ENCODE peak calls at places on chromosome 16, in nine cellular contexts. One of them, this sample, is unnamed.

GRCh38 chr16:85394511-85395206 is 218.5 kb upstream of the GSE1 start:
- DNase-seq in mucosa of gallbladder: no peak
- DNase-seq in RPMI7951: no peak
- DNase-seq in A673: no peak
- DNase-seq in OCI-LY7: peak; percentile 24
- DNase-seq in cardiac fibroblast: no peak
- DNase-seq in A549: no peak
- DNase-seq in AG08395: no peak
- DNase-seq in effector memory CD8-positive, alpha-beta T cell: no peak
- DNase-seq in this sample: no peak

GRCh38 chr16:28528463-28528867 is 10.3 kb downstream of the NUPR1 start:
- DNase-seq in mucosa of gallbladder: no peak
- DNase-seq in RPMI7951: no peak
- DNase-seq in A673: no peak
- DNase-seq in OCI-LY7: no peak
- DNase-seq in cardiac fibroblast: no peak
- DNase-seq in A549: no peak
- DNase-seq in AG08395: no peak
- DNase-seq in effector memory CD8-positive, alpha-beta T cell: no peak
- DNase-seq in this sample: no peak

GRCh38 chr16:31436221-31437045 is 6.2 kb downstream of the ZNF843 start:
- DNase-seq in mucosa of gallbladder: no peak
- DNase-seq in RPMI7951: no peak
- DNase-seq in A673: no peak
- DNase-seq in OCI-LY7: no peak
- DNase-seq in cardiac fibroblast: no peak
- DNase-seq in A549: no peak
- DNase-seq in AG08395: no peak
- DNase-seq in effector memory CD8-positive, alpha-beta T cell: no peak
- DNase-seq in this sample: no peak

GRCh38 chr16:12499032-12499735 is 304.5 kb downstream of the CPPED1 start:
- DNase-seq in mucosa of gallbladder: no peak
- DNase-seq in RPMI7951: no peak
- DNase-seq in A673: no peak
- DNase-seq in OCI-LY7: peak; percentile 13
- DNase-seq in cardiac fibroblast: no peak
- DNase-seq in A549: no peak
- DNase-seq in AG08395: no peak
- DNase-seq in effector memory CD8-positive, alpha-beta T cell: no peak
- DNase-seq in this sample: no peak

GRCh38 chr16:75402821-75403475 is 30.4 kb downstream of the CFDP1 start:
- DNase-seq in mucosa of gallbladder: no peak
- DNase-seq in RPMI7951: peak; percentile 19
- DNase-seq in A673: peak; percentile 65
- DNase-seq in OCI-LY7: peak; percentile 42
- DNase-seq in cardiac fibroblast: peak; percentile 71
- DNase-seq in A549: peak; percentile 44
- DNase-seq in AG08395: peak; percentile 43
- DNase-seq in effector memory CD8-positive, alpha-beta T cell: no peak
- DNase-seq in this sample: no peak

GRCh38 chr16:89491974-89492687 is 1.8 kb upstream of the ANKRD11 start:
- DNase-seq in mucosa of gallbladder: no peak
- DNase-seq in RPMI7951: no peak
- DNase-seq in A673: no peak
- DNase-seq in OCI-LY7: no peak
- DNase-seq in cardiac fibroblast: no peak
- DNase-seq in A549: no peak
- DNase-seq in AG08395: no peak
- DNase-seq in effector memory CD8-positive, alpha-beta T cell: no peak
- DNase-seq in this sample: no peak

GRCh38 chr16:964696-965395 is 5.9 kb downstream of the LMF1 start:
- DNase-seq in mucosa of gallbladder: no peak
- DNase-seq in RPMI7951: no peak
- DNase-seq in A673: no peak
- DNase-seq in OCI-LY7: no peak
- DNase-seq in cardiac fibroblast: no peak
- DNase-seq in A549: no peak
- DNase-seq in AG08395: no peak
- DNase-seq in effector memory CD8-positive, alpha-beta T cell: peak; percentile 50
- DNase-seq in this sample: peak; percentile 75

GRCh38 chr16:8374586-8374985 is 215.7 kb downstream of the TMEM114 start:
- DNase-seq in mucosa of gallbladder: no peak
- DNase-seq in RPMI7951: peak; percentile 52
- DNase-seq in A673: no peak
- DNase-seq in OCI-LY7: no peak
- DNase-seq in cardiac fibroblast: no peak
- DNase-seq in A549: no peak
- DNase-seq in AG08395: no peak
- DNase-seq in effector memory CD8-positive, alpha-beta T cell: no peak
- DNase-seq in this sample: no peak

GRCh38 chr16:87445486-87445885 is 47.3 kb downstream of the ZCCHC14 start:
- DNase-seq in mucosa of gallbladder: no peak
- DNase-seq in RPMI7951: peak; percentile 92
- DNase-seq in A673: no peak
- DNase-seq in OCI-LY7: no peak
- DNase-seq in cardiac fibroblast: no peak
- DNase-seq in A549: no peak
- DNase-seq in AG08395: peak; percentile 75
- DNase-seq in effector memory CD8-positive, alpha-beta T cell: no peak
- DNase-seq in this sample: no peak

GRCh38 chr16:75264531-75264998 is 13.1 kb upstream of the BCAR1 start:
- DNase-seq in mucosa of gallbladder: no peak
- DNase-seq in RPMI7951: peak; percentile 41
- DNase-seq in A673: no peak
- DNase-seq in OCI-LY7: no peak
- DNase-seq in cardiac fibroblast: peak; percentile 61
- DNase-seq in A549: no peak
- DNase-seq in AG08395: no peak
- DNase-seq in effector memory CD8-positive, alpha-beta T cell: no peak
- DNase-seq in this sample: no peak

GRCh38 chr16:70789231-70789926 is 11.6 kb downstream of the VAC14 start:
- DNase-seq in mucosa of gallbladder: peak; percentile 50
- DNase-seq in RPMI7951: no peak
- DNase-seq in A673: peak; percentile 62
- DNase-seq in OCI-LY7: no peak
- DNase-seq in cardiac fibroblast: peak; percentile 76
- DNase-seq in A549: peak; percentile 79
- DNase-seq in AG08395: peak; percentile 62
- DNase-seq in effector memory CD8-positive, alpha-beta T cell: no peak
- DNase-seq in this sample: peak; percentile 44

GRCh38 chr16:69093974-69094373 is 11.5 kb upstream of the HAS3 start:
- DNase-seq in mucosa of gallbladder: no peak
- DNase-seq in RPMI7951: no peak
- DNase-seq in A673: no peak
- DNase-seq in OCI-LY7: no peak
- DNase-seq in cardiac fibroblast: no peak
- DNase-seq in A549: no peak
- DNase-seq in AG08395: no peak
- DNase-seq in effector memory CD8-positive, alpha-beta T cell: no peak
- DNase-seq in this sample: no peak

This sample was measured in MG63.